ENCODE peak calls at places on chromosomes 1 and 21, in nine cellular contexts. E is activated naive CD4-positive, alpha-beta T cell treated with Interleukin-2 at 50 U/mL for 16 hours; N is SW480; G is C1 segment of cervical spinal cord; V is uterus; D is T-helper 1 cell; Q is stimulated activated CD8-positive, alpha-beta memory T cell treated with anti-CD3 and anti-CD28 coated beads, Interleukin-15, amount 100 ng/mL, for 1 hour; B is kidney; L is GM13977. P is an unnamed sample.

GRCh38 chr21:33754493-33754892 is 112.2 kb downstream of the ITSN1 start:
- DNase-seq in E (no peak), B (no peak), Q (no peak), G (peak), L (no peak), V (no peak), D (no peak), N (no peak), P (no peak)

GRCh38 chr21:45279446-45280177 is 8.1 kb downstream of the POFUT2 start:
- DNase-seq in V (peak), Q (no peak), B (peak), E (no peak), N (no peak), L (no peak), D (no peak), G (no peak), P (no peak)

GRCh38 chr21:38244885-38245869 is 11.6 kb upstream of the KCNJ15 start:
- DNase-seq in V (no peak), E (peak), Q (peak), B (no peak), D (peak), G (no peak), N (peak), L (peak), P (no peak)

GRCh38 chr1:211541715-211542477 is 37.1 kb downstream of the SLC30A1 start:
- DNase-seq in G (no peak), V (no peak), L (no peak), D (no peak), Q (no peak), N (peak), B (peak), E (no peak), P (no peak)

GRCh38 chr1:7421471-7422075 is 349.5 kb upstream of the VAMP3 start:
- DNase-seq in V (peak), Q (no peak), L (no peak), E (no peak), D (no peak), N (no peak), B (peak), G (no peak), P (no peak)

GRCh38 chr1:22045604-22046228 is 6.8 kb upstream of the CDC42 start:
- DNase-seq in V (no peak), B (no peak), G (no peak), E (no peak), Q (no peak), L (no peak), N (no peak), D (no peak), P (no peak)

GRCh38 chr1:236142358-236143103 is at the start of gene GPR137B:
- DNase-seq in B (no peak), G (peak), D (peak), N (peak), V (peak), E (peak), Q (peak), L (peak), P (no peak)

GRCh38 chr1:175150596-175151319 is 41.8 kb downstream of the KIAA0040 start:
- DNase-seq in D (no peak), B (no peak), E (no peak), V (no peak), Q (no peak), G (no peak), L (no peak), N (peak), P (no peak)

GRCh38 chr1:43367026-43367903 is 546 bp downstream of the ELOVL1 start:
- DNase-seq in L (peak), G (peak), V (no peak), B (peak), D (no peak), E (peak), N (no peak), Q (no peak), P (no peak)

GRCh38 chr1:179706339-179706941 is 36.7 kb upstream of the FAM163A start:
- DNase-seq in Q (peak), B (no peak), G (peak), D (peak), L (peak), V (peak), E (peak), N (peak), P (no peak)

P was measured in esophagus muscularis mucosa.